ENCODE peak calls at places on chromosomes 1 and 21, in seven cellular contexts. C is gastrocnemius medialis, Y is testis, I is adrenal gland, D is IMR-90, V is sigmoid colon, P is breast epithelium. E is an unnamed sample. For H3K36me3 and H3K9me3, the result is how much of the 10 kb centered on the place peaks cover.

GRCh38 chr21:43370091-43370658 is 56.8 kb downstream of the SIK1 start:
- DNase-seq in Y (no peak), D (peak), C (no peak), P (no peak), I (no peak), V (no peak), E (no peak)

GRCh38 chr1:35014486-35014885 is 17.3 kb downstream of the ZMYM6 start:
- DNase-seq in C (no peak), D (no peak), Y (no peak), I (no peak), V (no peak), P (no peak), E (no peak)

GRCh38 chr1:27527223-27527856 is 37.4 kb upstream of the WASF2 start:
- DNase-seq in P (peak), Y (peak), V (peak), C (peak), D (peak), I (peak), E (peak)

GRCh38 chr1:86753700-86754099 is 49.3 kb downstream of the SH3GLB1 start:
- DNase-seq in C (no peak), D (peak), V (no peak), P (no peak), Y (no peak), I (no peak), E (no peak)

GRCh38 chr1:7808253-7808844 is 24.3 kb downstream of the PER3 start:
- DNase-seq in V (no peak), P (no peak), D (peak), Y (no peak), I (no peak), C (no peak), E (no peak)

GRCh38 chr1:224922404-224923164 is 6.9 kb upstream of the DNAH14 start:
- DNase-seq in P (no peak), Y (no peak), V (no peak), I (peak), C (no peak), D (peak), E (no peak)

GRCh38 chr21:31750843-31751242 is 18.9 kb upstream of the SCAF4 start:
- DNase-seq in D (peak), C (no peak), V (no peak), Y (no peak), P (no peak), I (no peak), E (no peak)

GRCh38 chr1:29579821-29580425 is 343.6 kb downstream of the PTPRU start:
- DNase-seq in P (no peak), V (no peak), I (no peak), C (no peak), D (peak), Y (no peak), E (no peak)

GRCh38 chr21:46634966-46635323 is 529 bp upstream of the PRMT2 start:
- DNase-seq in V (peak), Y (peak), C (peak), I (peak), D (peak), P (no peak), E (peak)

GRCh38 chr1:33524586-33524985 is 52.1 kb downstream of the ZSCAN20 start:
- DNase-seq in C (no peak), V (no peak), Y (no peak), P (no peak), I (no peak), D (no peak), E (no peak)

GRCh38 chr1:54564312-54565112 is 16.5 kb downstream of the ACOT11 start:
- DNase-seq in P (no peak), I (no peak), V (peak), C (peak), D (no peak), Y (no peak), E (peak)

GRCh38 chr1:24392982-24393645 is 20.5 kb downstream of the STPG1 start:
- DNase-seq in D (no peak), C (no peak), Y (no peak), I (no peak), V (no peak), P (no peak), E (no peak)

GRCh38 chr1:76843821-76844448 is 23.3 kb upstream of the ST6GALNAC5 start:
- DNase-seq in D (no peak), C (no peak), I (no peak), P (no peak), V (no peak), Y (no peak), E (no peak)

GRCh38 chr1:89081005-89081404 is 16.0 kb upstream of the GBP1 start:
- DNase-seq in V (no peak), D (no peak), P (no peak), Y (no peak), I (no peak), C (no peak), E (no peak)

GRCh38 chr21:39613029-39613934 is 542 bp downstream of the B3GALT5 start:
- DNase-seq in I (no peak), Y (no peak), V (no peak), D (no peak), C (no peak), P (no peak), E (no peak)

GRCh38 chr1:173867141-173867752 is 542 bp downstream of the GAS5 start:
- DNase-seq in I (no peak), C (no peak), Y (no peak), V (peak), D (no peak), P (no peak), E (no peak)

GRCh38 chr1:173870252-173871075 is 2.3 kb downstream of the ZBTB37 start:
- DNase-seq in V (no peak), I (peak), Y (peak), P (no peak), C (no peak), D (no peak), E (peak)

GRCh38 chr1:173867753-173868265 is at the start of gene GAS5:
- DNase-seq in Y (peak), V (peak), D (peak), C (peak), I (peak), P (peak), E (peak)

GRCh38 chr1:173869108-173869359 is 854 bp downstream of the ZBTB37 start:
- DNase-seq in V (no peak), I (no peak), P (no peak), C (no peak), Y (no peak), D (no peak), E (no peak)

DNA sequence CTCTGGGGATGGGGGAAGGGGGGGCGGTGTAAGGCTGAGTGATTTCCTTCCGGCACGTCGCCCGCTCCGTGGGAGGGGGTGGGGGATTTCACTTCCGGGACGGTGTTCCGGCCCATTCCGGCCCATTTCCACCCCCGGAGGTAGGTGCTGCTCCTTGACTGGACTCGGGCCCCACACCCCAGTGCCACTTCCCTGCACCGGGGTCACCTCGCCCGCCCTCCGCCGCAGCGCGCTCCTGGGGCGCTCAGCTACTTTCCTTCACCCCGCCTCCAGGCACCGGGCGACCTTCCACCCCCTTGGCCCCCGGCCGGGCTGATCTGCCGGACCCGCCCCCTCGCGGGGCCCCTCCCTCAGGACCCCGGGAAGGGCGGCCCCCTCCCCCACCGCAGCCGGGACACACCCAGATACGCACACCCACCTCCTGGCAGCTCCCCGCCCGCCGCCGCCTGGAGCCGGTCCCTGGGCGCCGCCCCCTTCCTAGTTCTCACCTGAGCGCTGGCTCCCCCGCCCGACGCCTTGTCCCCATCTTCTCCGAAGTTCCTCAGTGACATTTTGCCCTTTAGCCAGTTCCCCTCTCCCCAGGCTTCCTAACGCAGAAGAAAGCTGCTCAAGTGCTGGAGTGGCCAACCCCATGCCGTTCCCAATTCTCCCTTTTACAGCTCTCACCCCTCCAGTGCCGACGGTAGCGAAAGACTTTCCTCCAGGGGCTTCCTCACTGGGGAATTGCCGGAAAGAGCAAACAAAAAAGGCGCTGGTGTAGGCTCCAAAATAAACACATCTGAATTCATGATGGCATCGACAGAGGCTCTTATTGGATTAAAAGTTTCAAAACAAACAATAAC is at the start of gene ZBTB37:
- DNase-seq in P (peak), V (peak), D (peak), Y (peak), C (peak), I (peak), E (peak)
- TF ChIP-seq POLR2A in P (no peak), V (peak), D (no peak), Y (no peak), C (no peak), I (peak), E (peak)

DNA sequence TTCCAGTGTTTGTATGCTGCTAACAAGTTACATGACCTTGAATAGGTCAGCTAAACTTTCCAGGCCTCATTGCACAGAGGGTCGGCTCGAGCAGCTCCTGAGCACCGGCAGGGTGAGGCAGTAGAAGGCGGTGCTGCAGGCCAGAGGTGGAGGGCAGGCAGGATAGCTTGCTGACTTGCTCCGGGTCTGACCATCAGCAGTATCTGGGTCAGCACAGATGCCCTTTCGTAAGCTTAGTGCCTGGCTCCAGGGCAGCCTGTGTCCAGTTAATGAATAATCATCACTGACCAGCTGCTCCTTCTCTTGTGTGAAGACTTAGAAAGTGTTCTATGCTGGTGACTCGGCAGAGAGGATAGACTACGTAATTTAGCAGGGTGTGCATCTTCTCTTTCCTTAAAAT is 6.9 kb downstream of the MAPKAPK2 start:
- DNase-seq in D (peak), V (peak), C (peak), Y (no peak), I (peak), P (no peak), E (no peak)
- H3K36me3 ChIP-seq in D (under half), V (under half), C (under half), Y (under half), I (under half), P (under half), E (under half)

DNA sequence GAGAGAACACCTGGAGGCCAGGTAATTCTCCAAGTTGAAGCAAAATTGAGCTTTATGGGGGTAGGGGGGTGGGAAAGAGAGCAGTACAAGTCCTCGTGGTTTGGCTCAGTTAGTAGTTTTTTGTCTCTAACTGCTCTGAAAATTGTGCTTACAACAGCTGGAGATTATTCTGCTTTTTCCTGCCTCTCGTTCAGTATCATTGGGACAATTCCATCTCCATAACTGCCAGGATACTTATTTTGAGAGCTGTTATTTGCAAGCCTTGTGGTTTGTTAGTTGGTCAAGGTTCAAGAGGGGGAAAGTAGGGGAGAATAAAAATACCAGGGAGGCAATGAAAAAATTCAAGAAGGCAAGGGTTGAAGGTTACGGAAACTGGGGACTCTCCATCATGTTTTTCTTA is 811.8 kb upstream of the ADGRL2 start:
- DNase-seq in Y (no peak), D (no peak), I (no peak), P (no peak), C (no peak), V (no peak), E (no peak)
- H3K9me3 ChIP-seq in Y (under half), D (under half), I (under half), P (under half), C (under half), V (under half), E (under half)

GRCh38 chr1:75554870-75555269 is 56.0 kb downstream of the SLC44A5 start:
- DNase-seq in P (no peak), D (no peak), C (no peak), Y (no peak), I (no peak), V (no peak), E (no peak)
- TF ChIP-seq POLR2A in P (no peak), D (no peak), C (no peak), Y (no peak), I (no peak), V (no peak), E (no peak)

GRCh38 chr1:220770245-220770913 is 16.3 kb upstream of the MTARC1 start:
- DNase-seq in V (no peak), D (no peak), Y (no peak), I (no peak), C (no peak), P (no peak), E (no peak)
- H3K36me3 ChIP-seq in V (under half), D (under half), Y (under half), I (under half), C (under half), P (under half), E (under half)

DNA sequence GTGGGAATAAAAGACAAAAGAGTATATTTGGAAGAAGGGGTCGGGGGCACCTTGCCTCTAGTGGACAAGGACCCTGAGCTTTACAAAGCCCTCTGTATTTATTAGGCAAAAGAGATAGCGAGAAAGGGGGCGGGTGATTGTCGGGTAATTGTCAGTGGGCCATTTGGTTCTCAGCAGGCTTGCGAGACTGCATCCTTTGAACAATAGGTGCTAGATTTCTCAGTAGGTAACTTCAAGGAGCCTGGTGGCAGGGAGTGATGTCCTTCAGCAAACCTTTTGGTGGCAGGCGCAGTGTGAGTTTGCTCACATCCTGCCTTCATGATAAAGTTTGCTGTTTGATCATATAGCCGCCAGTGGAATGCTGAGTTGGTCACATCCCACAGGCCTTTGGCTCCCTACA is 71.4 kb downstream of the AXDND1 start:
- DNase-seq in I (no peak), Y (no peak), D (no peak), P (no peak), V (no peak), C (no peak), E (no peak)
- H3K9me3 ChIP-seq in I (under half), Y (under half), D (under half), P (under half), V (under half), C (under half), E (under half)

GRCh38 chr1:39936724-39937491 is 18.0 kb upstream of the MFSD2A start:
- DNase-seq in D (no peak), P (no peak), I (peak), Y (no peak), V (no peak), C (no peak), E (no peak)

GRCh38 chr1:39928809-39929587 is 25.9 kb upstream of the MFSD2A start:
- DNase-seq in I (no peak), P (no peak), Y (no peak), V (no peak), D (no peak), C (no peak), E (no peak)

GRCh38 chr1:39938856-39939255 is 16.1 kb upstream of the MFSD2A start:
- DNase-seq in Y (no peak), I (no peak), P (no peak), D (no peak), V (no peak), C (no peak), E (no peak)

GRCh38 chr1:39933956-39934941 is 20.7 kb upstream of the MFSD2A start:
- DNase-seq in V (peak), D (peak), I (peak), C (peak), Y (peak), P (no peak), E (peak)
- TF ChIP-seq POLR2A in V (no peak), D (no peak), I (no peak), C (no peak), Y (no peak), P (no peak), E (no peak)